ENCODE peak calls at places on chromosomes 3 and 15, in five cellular contexts. B is breast epithelium, Q is A549, T is body of pancreas, M is ovary. F is an unnamed sample.
A peak's percentile ranks its signal among the peaks of the same experiment; 100 is the strongest.

GRCh38 chr3:56347219-56347871 is 120.9 kb downstream of the ERC2 start:
- DNase-seq in B (no peak), Q (no peak), T (peak; percentile 69), M (no peak), F (no peak)

GRCh38 chr15:81939604-81940440 is 106.0 kb downstream of the MEX3B start:
- DNase-seq in B (no peak), Q (peak; percentile 28), T (peak; percentile 11), M (no peak), F (no peak)

GRCh38 chr15:74312445-74313007 is 54.9 kb downstream of the CYP11A1 start:
- DNase-seq in B (no peak), Q (no peak), T (peak; percentile 42), M (no peak), F (no peak)

GRCh38 chr3:119703900-119704531 is 1.2 kb downstream of the CFAP91 start:
- DNase-seq in B (no peak), Q (no peak), T (no peak), M (no peak), F (no peak)

GRCh38 chr3:186624598-186624997 is 11.7 kb downstream of the AHSG start:
- DNase-seq in B (no peak), Q (no peak), T (no peak), M (no peak), F (no peak)

GRCh38 chr15:56356616-56357015 is 8.6 kb upstream of the TEX9 start:
- DNase-seq in B (peak; percentile 58), Q (no peak), T (no peak), M (no peak), F (no peak)

GRCh38 chr15:85865070-85865684 is 70.5 kb upstream of the KLHL25 start:
- DNase-seq in B (no peak), Q (peak; percentile 80), T (peak; percentile 29), M (no peak), F (no peak)

GRCh38 chr3:42520906-42521305 is 18.5 kb downstream of the VIPR1 start:
- DNase-seq in B (no peak), Q (no peak), T (no peak), M (no peak), F (no peak)

GRCh38 chr15:66566963-66567531 is 1.2 kb upstream of the LCTL start:
- DNase-seq in B (no peak), Q (peak; percentile 86), T (peak; percentile 68), M (peak; percentile 38), F (peak; percentile 84)

GRCh38 chr3:176795897-176796296 is 401.4 kb downstream of the TBL1XR1 start:
- DNase-seq in B (no peak), Q (no peak), T (no peak), M (no peak), F (no peak)

GRCh38 chr15:79453446-79453845 is 21.3 kb downstream of the MINAR1 start:
- DNase-seq in B (no peak), Q (no peak), T (no peak), M (no peak), F (no peak)
- H3K4me3 ChIP-seq in B (no peak overlapping the region), Q (no peak overlapping the region), T (no peak overlapping the region), M (no peak overlapping the region), F (no peak overlapping the region)

DNA sequence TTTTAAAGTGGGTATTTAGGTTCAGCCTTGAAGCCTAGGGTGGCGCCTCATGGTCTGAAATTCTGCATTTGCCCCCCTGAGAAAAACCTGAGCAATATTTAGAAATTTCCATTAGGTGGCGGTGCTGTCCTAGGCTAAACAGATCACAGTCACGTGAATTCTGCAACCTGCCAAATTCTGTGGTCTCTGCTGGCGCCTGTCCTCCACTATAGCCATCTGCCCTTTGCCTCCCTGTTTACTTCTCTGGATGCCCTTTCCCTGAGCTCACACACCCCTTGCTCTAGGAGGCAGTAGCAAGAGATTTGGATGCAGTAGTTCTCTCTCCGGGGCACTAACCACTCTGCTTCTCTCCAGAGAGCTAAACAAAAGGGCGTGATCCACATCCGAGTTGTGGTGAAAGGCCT is 9.1 kb downstream of the MRPS11 start:
- DNase-seq in B (no peak), Q (peak; percentile 68), T (peak; percentile 56), M (peak; percentile 35), F (no peak)
- TF ChIP-seq POLR2A in B (no peak), Q (no peak), T (no peak), M (no peak), F (no peak)

DNA sequence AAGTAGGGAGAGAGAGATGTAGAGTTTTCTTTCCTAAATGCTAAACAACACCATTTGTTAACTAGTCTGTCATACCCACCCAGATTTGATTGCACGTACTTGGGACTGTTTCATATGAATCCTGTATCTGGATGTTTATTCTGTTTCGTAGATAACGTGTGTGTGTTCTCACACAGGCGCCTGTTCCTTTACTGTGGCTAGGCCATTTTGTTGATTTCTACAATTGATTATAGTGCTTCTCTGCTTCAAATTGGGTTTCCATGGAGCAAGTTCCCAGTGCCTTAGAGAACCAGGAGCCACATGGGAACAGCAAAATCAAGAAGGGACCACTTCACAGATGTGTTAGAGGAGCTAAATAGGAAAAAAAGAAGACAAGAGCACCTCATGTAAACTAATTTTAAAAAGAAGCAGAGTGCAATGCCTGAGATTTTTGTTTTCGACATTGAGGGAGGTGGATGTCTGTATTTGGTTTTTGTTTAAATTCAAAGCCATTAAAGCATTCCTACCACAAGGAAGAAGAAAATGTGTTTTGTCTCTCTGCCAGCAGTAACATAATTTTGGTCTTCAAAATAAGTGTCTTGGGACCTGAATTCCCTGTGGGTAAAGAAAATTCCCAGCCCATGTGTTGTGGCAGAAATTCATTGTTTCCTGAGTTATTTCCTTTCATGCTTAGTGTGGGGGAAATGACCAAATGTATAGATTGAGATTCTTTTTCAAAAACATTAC is 424.0 kb upstream of the C2CD4B start:
- DNase-seq in B (no peak), Q (no peak), T (no peak), M (no peak), F (no peak)
- TF ChIP-seq CTCF in B (no peak), Q (no peak), T (no peak), M (no peak), F (no peak)

GRCh38 chr3:169600732-169601131 is 62.8 kb downstream of the MECOM start:
- DNase-seq in B (no peak), Q (no peak), T (no peak), M (no peak), F (no peak)

GRCh38 chr3:169594402-169594801 is 69.1 kb downstream of the MECOM start:
- DNase-seq in B (no peak), Q (no peak), T (no peak), M (no peak), F (no peak)

GRCh38 chr3:169591983-169592644 is 71.4 kb downstream of the MECOM start:
- DNase-seq in B (no peak), Q (no peak), T (no peak), M (peak; percentile 24), F (no peak)

GRCh38 chr3:169597083-169597609 is 66.4 kb downstream of the MECOM start:
- DNase-seq in B (no peak), Q (no peak), T (no peak), M (no peak), F (no peak)

GRCh38 chr3:169596126-169596525 is 67.4 kb downstream of the MECOM start:
- DNase-seq in B (no peak), Q (no peak), T (no peak), M (no peak), F (no peak)
- H3K4me3 ChIP-seq in B (no peak overlapping the region), Q (no peak overlapping the region), T (no peak overlapping the region), M (no peak overlapping the region), F (no peak overlapping the region)

DNA sequence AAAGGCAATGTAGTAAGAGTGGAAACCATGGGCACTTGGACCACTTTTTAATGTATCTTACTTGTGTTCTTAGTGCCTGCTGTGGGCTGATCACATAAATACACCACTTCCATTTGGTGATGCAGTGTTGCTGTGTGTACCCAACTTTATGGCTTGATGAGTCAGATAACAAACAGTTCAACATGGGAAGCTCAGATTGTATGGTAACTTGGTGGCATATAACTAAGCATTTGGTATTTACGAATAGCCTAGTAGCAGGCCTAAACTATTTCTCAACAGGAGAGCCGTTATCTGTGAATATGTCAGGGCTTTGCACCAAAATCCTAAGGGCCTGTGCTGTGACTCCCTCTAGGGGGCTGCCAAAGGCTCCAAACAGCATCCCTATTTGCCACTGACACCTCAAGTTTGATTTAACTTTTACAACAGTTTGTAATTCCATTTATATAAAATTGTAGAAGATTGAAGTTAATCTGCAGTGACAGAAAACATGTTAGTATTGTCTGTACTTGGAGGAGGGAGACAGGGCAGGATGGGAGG is 640.4 kb upstream of the CADM2 start:
- DNase-seq in B (no peak), Q (no peak), T (no peak), M (no peak), F (no peak)
- TF ChIP-seq POLR2A in B (no peak), Q (no peak), T (no peak), M (no peak), F (no peak)

GRCh38 chr3:191244242-191244867 is 45.3 kb downstream of the OSTN start:
- DNase-seq in B (no peak), Q (no peak), T (no peak), M (no peak), F (no peak)
- TF ChIP-seq CTCF in B (peak; percentile 29), Q (peak; percentile 20), T (peak; percentile 12), M (no peak), F (peak; percentile 14)

DNA sequence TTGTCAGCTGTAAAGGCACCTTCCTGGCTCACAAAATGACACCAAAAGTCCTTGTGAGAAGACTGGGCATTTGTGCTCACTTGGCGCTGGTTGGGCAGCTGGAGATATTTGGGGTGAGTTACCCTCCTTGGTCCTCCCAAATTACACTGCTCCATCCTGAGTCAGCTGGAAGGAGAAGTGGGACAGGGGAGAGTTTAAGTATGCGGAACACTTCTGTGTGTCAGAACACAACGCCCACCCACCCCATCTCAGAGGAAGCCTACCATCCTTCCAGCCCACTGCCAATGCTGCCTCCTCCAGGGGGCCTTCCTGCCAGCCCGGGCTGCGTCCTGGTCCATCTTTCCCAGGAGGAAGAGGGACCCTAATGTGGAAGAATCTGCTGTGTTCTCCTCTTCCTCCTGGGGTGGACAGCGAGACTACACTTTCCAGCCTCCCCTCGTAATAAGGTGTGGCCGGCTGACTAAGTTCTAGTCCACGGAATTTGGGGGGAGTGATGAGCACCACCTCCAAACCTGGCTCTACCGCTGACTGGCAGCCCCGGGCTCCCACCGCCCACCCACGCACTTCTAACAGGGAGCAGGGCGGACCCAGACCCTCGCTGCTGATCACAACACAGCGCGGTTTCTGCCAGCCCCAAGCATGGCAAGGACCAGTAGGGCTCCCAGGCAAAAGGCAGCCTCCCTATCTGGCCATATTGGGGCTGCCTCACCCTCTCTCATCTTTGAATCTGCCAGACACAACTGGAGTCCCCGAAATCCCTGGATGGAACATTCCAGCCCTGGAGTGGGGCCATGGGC is 265.0 kb downstream of the XXYLT1 start:
- DNase-seq in B (no peak), Q (no peak), T (no peak), M (peak; percentile 0), F (no peak)
- H3K4me3 ChIP-seq in B (no peak overlapping the region), Q (no peak overlapping the region), T (no peak overlapping the region), M (no peak overlapping the region), F (no peak overlapping the region)

F was measured in tibial nerve.